ENCODE peak calls at places on chromosomes 1 and 21, in five cellular contexts. Y is neuronal stem cell, I is IMR-90, J is H9, K is mesenchymal stem cell. T is an unnamed sample.
A peak's percentile ranks its signal among the peaks of the same experiment; 100 is the strongest.

GRCh38 chr1:88272216-88272615 is 411.9 kb upstream of the PKN2 start:
- DNase-seq in I (no peak), K (no peak), J (no peak), Y (no peak), T (no peak)

GRCh38 chr21:46109251-46110221 is 11.6 kb downstream of the COL6A2 start:
- DNase-seq in J (peak; percentile 23), I (no peak), K (peak; percentile 14), Y (no peak), T (no peak)

GRCh38 chr1:209646558-209646957 is 5.7 kb downstream of the LAMB3 start:
- DNase-seq in I (peak; percentile 63), Y (no peak), J (peak; percentile 59), K (peak; percentile 72), T (peak; percentile 64)

GRCh38 chr1:15417365-15417934 is 7.8 kb downstream of the EFHD2 start:
- DNase-seq in K (peak; percentile 92), J (no peak), Y (no peak), I (peak; percentile 83), T (peak; percentile 59)

GRCh38 chr1:199550384-199551067 is 477.0 kb upstream of the NR5A2 start:
- DNase-seq in J (no peak), K (peak; percentile 27), Y (no peak), I (peak; percentile 49), T (no peak)

GRCh38 chr1:67716800-67717199 is 31.8 kb downstream of the GADD45A start:
- DNase-seq in K (no peak), J (no peak), I (peak; percentile 20), Y (no peak), T (no peak)

GRCh38 chr1:179786815-179787736 is 44.0 kb downstream of the FAM163A start:
- DNase-seq in J (no peak), K (no peak), Y (no peak), I (no peak), T (no peak)

GRCh38 chr1:33985166-33985565 is 121.3 kb downstream of the HMGB4 start:
- DNase-seq in Y (no peak), I (no peak), K (no peak), J (no peak), T (no peak)

GRCh38 chr1:173608503-173609216 is 5.8 kb upstream of the SLC9C2 start:
- DNase-seq in K (no peak), J (no peak), I (no peak), Y (no peak), T (no peak)

GRCh38 chr1:28887835-28888682 is 26.3 kb upstream of the EPB41 start:
- DNase-seq in I (no peak), Y (no peak), K (no peak), J (peak; percentile 81), T (peak; percentile 78)

GRCh38 chr1:28885472-28885877 is 28.9 kb upstream of the EPB41 start:
- DNase-seq in J (peak; percentile 28), I (no peak), K (no peak), Y (no peak), T (no peak)

GRCh38 chr1:28887418-28887834 is 26.9 kb upstream of the EPB41 start:
- DNase-seq in K (peak; percentile 29), I (no peak), J (no peak), Y (peak; percentile 32), T (no peak)

GRCh38 chr1:28886731-28887417 is 27.5 kb upstream of the EPB41 start:
- DNase-seq in J (peak; percentile 96), K (peak; percentile 76), Y (peak; percentile 80), I (peak; percentile 48), T (peak; percentile 95)

DNA sequence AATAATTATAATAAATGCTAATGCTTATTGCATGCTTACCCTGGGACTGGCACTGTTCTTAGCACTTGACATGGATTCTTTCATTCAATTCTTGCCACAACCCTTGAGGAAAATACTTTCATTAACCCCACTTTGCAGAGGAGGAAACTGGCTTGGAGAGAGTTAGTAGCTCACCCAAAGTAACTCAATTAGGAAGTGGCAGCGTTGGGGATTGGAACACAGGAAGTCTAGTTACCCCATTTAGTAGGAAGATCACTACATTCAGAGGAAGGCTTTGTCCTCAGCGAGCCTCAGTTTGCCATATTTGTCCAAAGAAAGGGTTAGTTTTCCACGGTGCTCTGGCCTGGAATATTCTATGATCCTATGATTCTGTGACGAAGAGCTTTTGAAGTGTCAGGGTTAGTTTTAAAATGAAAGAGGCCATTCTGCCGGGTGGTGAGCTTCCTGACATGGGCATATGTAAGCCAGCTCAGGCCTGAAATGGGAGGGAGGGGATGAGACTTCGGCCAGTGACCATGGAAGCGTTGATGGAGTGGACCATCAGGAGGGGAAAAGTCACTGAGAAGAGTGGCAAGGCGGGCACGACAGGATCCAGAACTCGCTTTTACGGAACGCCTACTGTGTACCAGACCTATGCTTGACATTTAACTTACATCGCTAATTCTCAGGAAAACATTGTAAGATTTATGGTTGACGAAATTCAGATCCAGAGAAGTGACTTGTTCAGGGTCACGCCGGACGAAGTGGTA is 28.2 kb upstream of the EPB41 start:
- DNase-seq in Y (no peak), I (no peak), K (no peak), J (peak; percentile 21), T (no peak)
- H3K9ac ChIP-seq in Y (no peak overlapping the region), I (no peak overlapping the region), K (no peak overlapping the region), J (no peak overlapping the region), T (no peak overlapping the region)

GRCh38 chr1:1937549-1938275 is 18.6 kb upstream of the TMEM52 start:
- DNase-seq in J (no peak), Y (no peak), I (no peak), K (no peak), T (no peak)
- H2BK5ac ChIP-seq in J (no peak overlapping the region), Y (no peak overlapping the region), I (no peak overlapping the region), K (no peak overlapping the region), T (no peak overlapping the region)

DNA sequence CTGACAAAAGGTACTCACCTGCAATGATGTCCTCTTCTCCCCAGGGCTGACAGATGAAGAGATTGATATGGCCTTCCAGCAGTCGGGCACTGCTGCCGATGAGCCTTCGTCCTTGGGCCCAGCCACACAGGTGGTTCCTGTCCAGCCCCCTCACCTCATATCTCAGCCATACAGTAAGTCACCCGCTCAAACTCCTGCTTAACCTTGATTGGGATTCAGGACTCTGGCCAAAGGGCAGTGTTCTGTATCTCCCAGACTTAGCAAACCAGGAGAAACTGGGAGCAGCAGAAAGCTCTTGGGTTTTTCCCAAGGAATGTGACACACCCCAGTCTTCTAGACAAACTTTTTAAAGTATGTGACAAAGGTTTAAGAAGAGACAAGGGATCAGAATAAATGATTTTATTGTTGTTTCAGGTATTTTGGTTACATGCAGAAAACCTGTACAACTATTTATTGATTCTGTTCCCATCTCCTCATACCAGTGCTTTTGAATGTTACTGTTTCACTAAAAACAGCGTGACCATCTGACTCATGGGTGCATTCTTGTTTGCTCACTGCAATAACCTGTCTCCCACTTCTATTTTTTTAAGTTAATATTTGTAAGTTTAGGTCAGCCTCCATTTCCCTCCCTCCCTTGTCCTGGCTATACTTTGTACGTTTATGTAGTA is 124.6 kb downstream of the PEX14 start:
- DNase-seq in Y (no peak), I (peak; percentile 90), K (peak; percentile 46), J (no peak), T (no peak)
- H3K9ac ChIP-seq in Y (no peak overlapping the region), I (no peak overlapping the region), K (peak overlapping the region; percentile 12), J (no peak overlapping the region), T (no peak overlapping the region)

GRCh38 chr1:2911391-2912178 is 109.7 kb upstream of the ACTRT2 start:
- DNase-seq in K (no peak), Y (no peak), J (no peak), I (no peak), T (no peak)

GRCh38 chr1:2908081-2908480 is 106.6 kb upstream of the TTC34 start:
- DNase-seq in Y (no peak), J (no peak), K (no peak), I (no peak), T (no peak)

GRCh38 chr1:2909797-2910196 is 108.3 kb upstream of the TTC34 start:
- DNase-seq in K (no peak), J (no peak), Y (no peak), I (no peak), T (no peak)

GRCh38 chr1:2908561-2908960 is 107.1 kb upstream of the TTC34 start:
- DNase-seq in J (no peak), K (no peak), I (no peak), Y (no peak), T (no peak)

DNA sequence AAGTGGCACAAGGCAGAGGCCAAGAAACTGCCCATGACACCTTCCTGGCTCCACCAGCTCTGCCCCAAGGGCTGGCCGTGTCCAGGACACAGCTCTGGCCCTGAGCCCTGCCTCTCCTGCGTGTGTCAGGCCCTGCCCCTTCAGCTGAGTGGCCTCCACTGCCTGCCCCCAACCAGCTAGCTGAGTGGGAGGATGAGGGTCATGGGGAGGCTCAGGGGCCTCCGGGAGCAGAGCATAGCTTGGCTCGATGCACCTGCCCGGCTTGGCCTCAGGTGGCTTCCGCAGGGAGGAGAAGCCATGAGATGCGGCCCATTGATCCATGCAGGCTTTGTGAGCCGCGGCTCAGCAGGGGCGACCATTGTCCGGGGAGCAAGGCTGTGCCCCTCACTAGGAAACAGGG is 108.7 kb upstream of the TTC34 start:
- DNase-seq in I (no peak), J (no peak), Y (no peak), K (no peak), T (no peak)
- H2BK5ac ChIP-seq in I (no peak overlapping the region), J (no peak overlapping the region), Y (no peak overlapping the region), K (no peak overlapping the region), T (no peak overlapping the region)

GRCh38 chr1:178724386-178724733 is 684 bp upstream of the RALGPS2 start:
- DNase-seq in J (no peak), Y (peak; percentile 8), I (no peak), K (no peak), T (no peak)

GRCh38 chr1:178724734-178725602 is at the start of gene RALGPS2:
- DNase-seq in K (peak; percentile 74), I (peak; percentile 67), Y (peak; percentile 81), J (peak; percentile 81), T (peak; percentile 90)

GRCh38 chr1:178725603-178726517 is 816 bp downstream of the RALGPS2 start:
- DNase-seq in K (peak; percentile 83), J (peak; percentile 85), I (peak; percentile 84), Y (peak; percentile 64), T (peak; percentile 96)

GRCh38 chr1:178727014-178727895 is 2.2 kb downstream of the RALGPS2 start:
- DNase-seq in I (no peak), K (peak; percentile 16), J (no peak), Y (peak; percentile 2), T (peak; percentile 51)

DNA sequence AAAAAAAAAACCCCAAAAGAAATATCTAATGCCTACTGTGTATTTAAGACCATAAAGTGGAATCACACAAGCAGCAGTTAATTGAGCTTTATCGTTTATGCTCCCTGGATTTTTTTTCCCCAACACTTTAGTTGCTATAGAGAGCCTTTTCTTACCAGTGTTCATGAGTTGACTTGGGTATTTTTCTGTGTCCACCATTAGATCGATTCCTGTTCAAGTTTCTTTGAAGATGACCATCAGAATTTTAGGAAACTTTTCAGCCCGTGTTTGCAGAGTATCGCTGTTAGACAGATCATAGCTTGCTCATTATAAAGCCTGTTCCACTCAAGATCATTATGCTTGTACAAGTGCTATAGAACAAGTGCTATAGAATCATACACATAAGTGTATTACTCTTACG is 1.5 kb downstream of the RALGPS2 start:
- DNase-seq in J (no peak), I (no peak), Y (no peak), K (no peak), T (no peak)
- H3K9ac ChIP-seq in J (no peak overlapping the region), I (peak overlapping the region; percentile 51), Y (no peak overlapping the region), K (peak overlapping the region; percentile 92), T (peak overlapping the region; percentile 18)